ENCODE peak calls at places on chromosomes 1 and 21, in four cellular contexts. U is HCT116, T is fibroblast of the aortic adventitia, O is GM23338. N is an unnamed sample.

GRCh38 chr1:47651311-47652089 is 213.7 kb downstream of the FOXD2 start:
- DNase-seq in U (no peak), T (no peak), O (no peak), N (no peak)

GRCh38 chr1:221897312-221897711 is 155.4 kb upstream of the DUSP10 start:
- DNase-seq in U (no peak), O (no peak), T (peak; percentile 77), N (peak; percentile 88)

GRCh38 chr1:15066191-15066590 is 87.4 kb upstream of the TMEM51 start:
- DNase-seq in O (no peak), T (no peak), U (no peak), N (no peak)

GRCh38 chr1:113780363-113781146 is 21.3 kb upstream of the PHTF1 start:
- DNase-seq in O (no peak), U (no peak), T (no peak), N (peak; percentile 41)

GRCh38 chr1:178784131-178784536 is 59.1 kb downstream of the RALGPS2 start:
- DNase-seq in O (peak; percentile 10), U (no peak), T (no peak), N (no peak)

GRCh38 chr1:47554901-47555300 is 117.1 kb downstream of the FOXD2 start:
- DNase-seq in T (peak; percentile 38), O (no peak), U (no peak), N (peak; percentile 51)

GRCh38 chr1:207152792-207153434 is 48.9 kb downstream of the C4BPA start:
- DNase-seq in T (peak; percentile 33), O (no peak), U (peak; percentile 99), N (peak; percentile 6)

GRCh38 chr1:211474426-211474825 is 17.5 kb downstream of the RD3 start:
- DNase-seq in O (no peak), T (peak; percentile 21), U (no peak), N (no peak)

GRCh38 chr1:248404024-248404423 is 1.2 kb downstream of the OR2T1 start:
- DNase-seq in T (peak; percentile 3), O (peak; percentile 1), U (peak; percentile 3), N (peak; percentile 14)

GRCh38 chr1:158969855-158970254 is 38.5 kb downstream of the PYHIN1 start:
- DNase-seq in O (no peak), T (no peak), U (no peak), N (no peak)

GRCh38 chr1:22584970-22585369 is 21.7 kb downstream of the EPHA8 start:
- DNase-seq in U (no peak), T (no peak), O (no peak), N (no peak)

GRCh38 chr1:207918571-207918970 is 7.6 kb upstream of the CD34 start:
- DNase-seq in U (no peak), O (no peak), T (no peak), N (no peak)

GRCh38 chr1:28326980-28327379 is 1.9 kb upstream of the MED18 start:
- DNase-seq in O (no peak), T (no peak), U (no peak), N (no peak)

GRCh38 chr1:24345334-24345733 is 26.2 kb downstream of the GRHL3 start:
- DNase-seq in O (no peak), U (no peak), T (no peak), N (no peak)

GRCh38 chr1:200372095-200372884 is 37.5 kb downstream of the ZNF281 start:
- DNase-seq in U (peak; percentile 51), T (peak; percentile 73), O (peak; percentile 67), N (peak; percentile 86)

GRCh38 chr1:12581179-12581578 is 36.8 kb downstream of the DHRS3 start:
- DNase-seq in T (peak; percentile 68), U (no peak), O (no peak), N (peak; percentile 73)

GRCh38 chr1:204278254-204278653 is 64.5 kb upstream of the GOLT1A start:
- DNase-seq in U (no peak), O (no peak), T (no peak), N (no peak)

GRCh38 chr1:50974618-50974935 is 4.5 kb downstream of the CDKN2C start:
- DNase-seq in U (no peak), O (no peak), T (peak; percentile 33), N (no peak)

GRCh38 chr1:231566468-231566867 is 38.0 kb downstream of the TSNAX start:
- DNase-seq in O (no peak), T (no peak), U (no peak), N (no peak)

GRCh38 chr21:45644041-45644906 is 749 bp downstream of the PCBP3 start:
- DNase-seq in T (no peak), U (no peak), O (peak; percentile 26), N (no peak)

GRCh38 chr1:218201004-218201403 is 84.1 kb upstream of the RRP15 start:
- DNase-seq in O (no peak), U (no peak), T (peak; percentile 31), N (peak; percentile 9)

GRCh38 chr1:232626452-232626851 is 3.5 kb downstream of the SIPA1L2 start:
- DNase-seq in O (no peak), T (peak; percentile 35), U (no peak), N (no peak)

GRCh38 chr1:29708381-29708780 is 472.1 kb downstream of the PTPRU start:
- DNase-seq in T (peak; percentile 16), O (no peak), U (no peak), N (peak; percentile 57)

GRCh38 chr1:20339811-20340457 is 49.3 kb downstream of the VWA5B1 start:
- DNase-seq in T (no peak), O (peak; percentile 84), U (no peak), N (no peak)

GRCh38 chr1:202143768-202144509 is 598 bp downstream of the ARL8A start:
- DNase-seq in U (no peak), O (peak; percentile 73), T (peak; percentile 25), N (no peak)

GRCh38 chr1:189693140-189693539 is 784.5 kb downstream of the BRINP3 start:
- DNase-seq in U (no peak), O (no peak), T (peak; percentile 8), N (no peak)

GRCh38 chr1:35707253-35708178 is 11.2 kb downstream of the C1orf216 start:
- DNase-seq in O (peak; percentile 87), T (no peak), U (no peak), N (no peak)

GRCh38 chr1:193656841-193657240 is 470.4 kb upstream of the B3GALT2 start:
- DNase-seq in U (no peak), O (no peak), T (no peak), N (no peak)

GRCh38 chr1:160614410-160614809 is 32.4 kb downstream of the SLAMF1 start:
- DNase-seq in O (no peak), U (no peak), T (no peak), N (no peak)

GRCh38 chr1:200888349-200888838 is 6.3 kb upstream of the INAVA start:
- DNase-seq in U (no peak), O (peak; percentile 33), T (no peak), N (no peak)

GRCh38 chr1:48776400-48777218 is at the start of gene BEND5:
- DNase-seq in T (peak; percentile 13), O (peak; percentile 87), U (no peak), N (no peak)

GRCh38 chr1:5485968-5486665 is 506.1 kb downstream of the NPHP4 start:
- DNase-seq in T (no peak), U (no peak), O (no peak), N (no peak)

GRCh38 chr21:37430184-37430821 is 63.7 kb downstream of the DYRK1A start:
- DNase-seq in O (no peak), T (no peak), U (no peak), N (no peak)

GRCh38 chr21:42865361-42866160 is 13.8 kb downstream of the WDR4 start:
- DNase-seq in T (no peak), U (no peak), O (no peak), N (peak; percentile 20)

GRCh38 chr1:22318279-22318983 is 133.2 kb upstream of the ZBTB40 start:
- DNase-seq in T (no peak), O (peak; percentile 84), U (no peak), N (no peak)

GRCh38 chr21:42476493-42477342 is 19.3 kb downstream of the RSPH1 start:
- DNase-seq in T (no peak), O (no peak), U (no peak), N (no peak)

GRCh38 chr1:10424034-10424433 is 6.2 kb upstream of the CENPS start:
- DNase-seq in O (no peak), T (peak; percentile 69), U (no peak), N (peak; percentile 68)

DNA sequence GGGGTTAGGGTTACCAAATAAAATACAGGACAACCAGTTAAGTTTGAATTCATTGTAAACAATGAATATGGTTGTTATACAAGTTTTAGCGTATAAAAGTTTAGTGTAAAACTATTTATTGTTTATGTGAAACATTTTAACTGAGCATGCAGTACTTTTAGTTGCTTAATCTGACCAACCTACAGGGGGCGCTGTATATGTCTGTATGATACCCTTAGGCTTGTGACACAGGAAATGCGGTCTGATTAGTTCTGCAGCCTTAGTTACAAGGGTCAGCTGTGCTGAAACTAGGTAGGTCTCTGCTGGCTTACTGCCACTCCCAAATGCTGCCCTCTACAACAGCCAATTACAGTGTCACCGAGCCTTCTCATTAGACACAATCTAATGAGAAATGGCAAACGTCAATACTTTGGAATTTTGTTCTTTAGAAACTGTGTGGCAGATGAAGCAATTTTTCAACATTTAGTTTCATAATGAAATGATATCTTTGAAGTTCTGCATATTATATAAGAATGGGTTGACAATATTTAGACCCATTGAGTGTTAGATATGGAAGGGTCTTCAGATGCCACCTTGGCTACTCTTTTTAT is 56.2 kb downstream of the NTNG1 start:
- DNase-seq in U (peak; percentile 15), T (no peak), O (peak; percentile 95), N (no peak)
- TF ChIP-seq CTCF in U (peak; percentile 36), T (peak; percentile 22), O (peak; percentile 96), N (peak; percentile 52)

DNA sequence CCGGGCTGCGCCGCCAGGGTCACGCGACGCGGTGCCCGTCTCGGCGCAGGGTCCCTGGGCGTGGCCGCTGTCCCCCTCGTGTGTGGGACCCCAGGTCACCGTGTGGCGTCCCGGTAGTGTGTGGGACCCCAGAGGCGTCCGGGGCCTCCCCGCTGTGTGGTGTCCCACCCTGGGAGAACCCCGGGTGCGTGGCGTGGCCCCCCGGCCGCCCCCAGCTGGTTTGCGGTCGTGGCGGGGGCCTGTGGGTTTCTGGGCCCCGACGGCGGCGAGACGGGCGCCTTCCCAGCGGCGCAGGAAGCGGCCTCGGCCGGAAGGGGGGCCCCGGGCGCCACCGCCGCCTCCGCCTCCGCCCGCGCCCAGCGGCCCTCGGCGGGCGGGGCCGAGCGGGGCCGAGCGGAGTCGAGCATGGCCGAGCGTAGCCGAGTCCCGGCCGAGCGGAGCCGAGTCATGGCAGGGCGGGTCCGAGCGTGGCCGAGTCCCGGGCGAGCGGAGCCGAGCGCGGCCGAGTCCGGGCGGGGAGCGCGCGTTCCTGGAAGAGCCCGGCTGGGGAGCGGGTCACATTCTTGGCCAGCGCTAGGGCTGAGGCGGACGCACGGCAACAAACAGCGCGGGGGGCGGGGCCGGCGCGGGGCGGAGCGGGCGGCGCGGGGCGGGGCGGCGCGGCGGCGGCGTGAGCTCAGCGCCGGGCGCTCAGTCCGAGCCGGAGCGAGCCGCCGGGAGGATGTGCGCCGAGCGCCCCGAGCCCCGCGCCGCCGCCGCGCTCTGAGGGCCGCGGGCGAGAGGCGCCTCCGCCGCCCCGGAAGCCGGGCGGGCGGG is 570 bp upstream of the SKI start:
- DNase-seq in U (peak; percentile 91), O (peak; percentile 97), T (peak; percentile 96), N (peak; percentile 97)
- TF ChIP-seq CTCF in U (no peak), O (no peak), T (no peak), N (no peak)

DNA sequence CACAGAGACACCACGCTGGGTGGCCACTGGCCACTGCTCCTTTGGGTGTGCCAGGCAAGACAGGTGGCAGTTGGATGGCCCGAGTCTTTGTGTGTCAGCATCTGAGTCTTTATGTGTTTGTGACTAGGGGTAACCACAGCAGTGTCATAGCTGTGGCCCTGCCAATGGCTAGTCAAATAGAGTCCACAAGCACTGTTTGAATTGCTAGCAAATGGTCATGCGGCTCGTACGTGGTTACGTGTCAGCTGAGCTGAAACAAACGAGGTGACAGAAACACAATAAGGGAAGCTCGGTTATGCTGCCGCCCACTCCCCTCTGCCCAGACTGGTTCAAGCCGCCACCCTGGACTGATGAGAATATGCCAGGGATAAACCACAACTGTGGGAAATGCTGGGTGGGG is 174.3 kb upstream of the LMO4 start:
- DNase-seq in U (no peak), O (no peak), T (no peak), N (no peak)
- TF ChIP-seq CTCF in U (no peak), O (no peak), T (no peak), N (no peak)

GRCh38 chr1:156708245-156708661 is 2.9 kb upstream of the CRABP2 start:
- DNase-seq in T (no peak), O (peak; percentile 92), U (no peak), N (peak; percentile 49)
- TF ChIP-seq CTCF in T (no peak), O (no peak), U (no peak), N (no peak)

N was measured in AG10803.